ENCODE peak calls at places on chromosomes 4 and X, in eight cellular contexts. P, A, H, V, D, Y, X and R are unnamed samples.
A peak's percentile ranks its signal among the peaks of the same experiment; 100 is the strongest.

GRCh38 chrX:136115124-136115908 is 32.0 kb upstream of the FHL1 start:
- DNase-seq in X (no peak), P (no peak), H (no peak), A (no peak), D (peak; percentile 34), Y (no peak), V (no peak), R (no peak)

GRCh38 chr4:152408514-152409327 is 127.2 kb downstream of the FBXW7 start:
- DNase-seq in Y (peak; percentile 39), D (peak; percentile 45), P (peak; percentile 16), H (peak; percentile 44), A (peak; percentile 17), X (no peak), V (no peak), R (no peak)

GRCh38 chrX:19487520-19488200 is 27.6 kb downstream of the MAP3K15 start:
- DNase-seq in X (no peak), V (no peak), Y (no peak), D (no peak), H (no peak), A (no peak), P (no peak), R (peak; percentile 10)

GRCh38 chrX:15233416-15234015 is 36.4 kb downstream of the ASB9 start:
- DNase-seq in A (no peak), X (no peak), D (no peak), P (no peak), V (no peak), Y (no peak), H (no peak), R (no peak)

GRCh38 chr4:61210186-61210939 is 10.2 kb downstream of the ADGRL3 start:
- DNase-seq in V (no peak), D (no peak), A (no peak), X (peak; percentile 6), Y (no peak), H (no peak), P (no peak), R (no peak)

GRCh38 chr4:173334085-173334890 is at the start of gene HMGB2:
- DNase-seq in Y (peak; percentile 100), V (peak; percentile 99), P (peak; percentile 100), X (peak; percentile 100), D (peak; percentile 99), H (peak; percentile 100), A (peak; percentile 99), R (peak; percentile 100)

GRCh38 chr4:162475221-162475620 is 311.4 kb upstream of the FSTL5 start:
- DNase-seq in Y (no peak), X (no peak), D (no peak), A (no peak), P (no peak), H (no peak), V (no peak), R (no peak)

GRCh38 chr4:6419452-6420028 is 52.9 kb downstream of the PPP2R2C start:
- DNase-seq in D (peak; percentile 40), V (no peak), P (no peak), X (no peak), A (no peak), Y (no peak), H (no peak), R (no peak)